ENCODE peak calls at places on chromosomes 5 and 9, in four cellular contexts. I is left ventricle myocardium inferior, Y is neural crest cell, T is WTC11. K is an unnamed sample.

GRCh38 chr5:176776141-176776865 is 34.1 kb upstream of the UNC5A start:
- DNase-seq in I (no peak), Y (no peak), T (no peak), K (no peak)

GRCh38 chr5:31232273-31232888 is 38.9 kb downstream of the CDH6 start:
- DNase-seq in I (no peak), Y (peak; percentile 28), T (peak; percentile 14), K (peak; percentile 2)

GRCh38 chr9:81396528-81396927 is 292.8 kb downstream of the TLE1 start:
- DNase-seq in I (no peak), Y (no peak), T (no peak), K (no peak)

GRCh38 chr5:179089502-179089901 is 29.3 kb downstream of the ZNF354C start:
- DNase-seq in I (no peak), Y (no peak), T (no peak), K (no peak)

GRCh38 chr9:87212563-87213154 is 265.4 kb upstream of the GAS1 start:
- DNase-seq in I (no peak), Y (no peak), T (peak; percentile 27), K (no peak)

GRCh38 chr9:137254624-137255447 is at the start of gene NELFB:
- DNase-seq in I (peak; percentile 95), Y (peak; percentile 99), T (peak; percentile 93), K (peak; percentile 93)

GRCh38 chr5:159061834-159062530 is 37.7 kb downstream of the EBF1 start:
- DNase-seq in I (no peak), Y (peak; percentile 14), T (peak; percentile 23), K (no peak)

GRCh38 chr5:35117960-35118359 is 70.2 kb upstream of the AGXT2 start:
- DNase-seq in I (no peak), Y (no peak), T (no peak), K (no peak)

GRCh38 chr5:167294861-167295685 is 996.4 kb upstream of the WWC1 start:
- DNase-seq in I (no peak), Y (no peak), T (no peak), K (no peak)

GRCh38 chr9:69798737-69799136 is 21.9 kb upstream of the CFAP95 start:
- DNase-seq in I (no peak), Y (no peak), T (no peak), K (no peak)

GRCh38 chr5:175517824-175518450 is 39.6 kb downstream of the SFXN1 start:
- DNase-seq in I (no peak), Y (no peak), T (no peak), K (peak; percentile 93)

GRCh38 chr9:89723696-89724095 is 118.9 kb downstream of the GADD45G start:
- DNase-seq in I (no peak), Y (no peak), T (no peak), K (no peak)

GRCh38 chr5:23893561-23893960 is 386.2 kb downstream of the PRDM9 start:
- DNase-seq in I (no peak), Y (no peak), T (no peak), K (no peak)

GRCh38 chr9:86648828-86649170 is 294.6 kb upstream of the TUT7 start:
- DNase-seq in I (no peak), Y (no peak), T (no peak), K (no peak)

GRCh38 chr5:77272206-77272605 is 61.7 kb downstream of the PDE8B start:
- DNase-seq in I (no peak), Y (no peak), T (no peak), K (no peak)

GRCh38 chr9:131398204-131398603 is 4.3 kb downstream of the PRRC2B start:
- DNase-seq in I (no peak), Y (no peak), T (no peak), K (peak; percentile 71)

GRCh38 chr5:89480406-89481007 is 597.5 kb upstream of the MEF2C start:
- DNase-seq in I (no peak), Y (no peak), T (no peak), K (no peak)

GRCh38 chr5:111242606-111243005 is 18.4 kb downstream of the CAMK4 start:
- DNase-seq in I (no peak), Y (no peak), T (no peak), K (peak; percentile 43)

GRCh38 chr5:36667826-36668225 is 61.4 kb downstream of the SLC1A3 start:
- DNase-seq in I (no peak), Y (no peak), T (no peak), K (no peak)
- TF ChIP-seq CTCF in I (no peak), Y (no peak), T (no peak), K (no peak)

DNA sequence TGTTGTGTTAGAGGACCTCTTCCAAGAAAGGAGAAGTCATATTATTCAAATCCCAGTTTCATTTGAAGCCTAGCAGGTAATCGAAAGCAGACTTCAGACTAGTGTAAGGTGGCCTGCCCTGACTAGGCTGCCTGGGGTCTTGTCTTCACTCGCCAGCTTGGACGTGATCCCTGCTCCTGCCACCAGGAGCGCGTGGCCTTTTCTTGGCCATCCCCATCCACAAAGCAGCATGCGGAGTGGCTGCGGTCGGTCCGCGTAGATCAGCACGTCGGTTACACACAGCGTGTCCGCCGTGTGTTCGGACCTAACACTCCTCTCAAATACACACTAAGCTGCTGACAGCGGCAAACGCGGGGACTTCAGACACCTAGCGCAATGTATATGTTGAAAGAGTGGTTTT is 37.3 kb downstream of the CFAP77 start:
- DNase-seq in I (no peak), Y (peak; percentile 46), T (peak; percentile 73), K (no peak)
- TF ChIP-seq CTCF in I (no peak), Y (peak; percentile 56), T (peak; percentile 42), K (no peak)

DNA sequence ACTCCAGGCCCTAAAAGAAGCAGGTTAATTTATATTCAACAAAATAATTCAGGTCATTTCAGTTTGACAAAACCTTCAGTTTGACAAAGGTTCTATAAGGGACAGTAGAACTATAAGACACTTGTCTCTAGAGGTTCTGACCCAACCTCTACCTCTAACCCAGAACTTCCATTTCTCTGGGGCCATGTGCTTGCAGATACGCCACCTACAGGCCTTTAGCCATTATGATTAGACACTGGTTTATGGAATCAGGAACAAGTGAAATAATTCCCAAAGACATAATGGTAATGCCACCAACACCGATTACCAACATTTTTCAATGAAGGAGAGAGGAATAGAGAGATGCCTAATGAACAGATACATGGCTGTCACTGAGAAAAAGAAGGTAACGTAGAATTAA is 733.9 kb downstream of the PRELID2 start:
- DNase-seq in I (no peak), Y (no peak), T (no peak), K (no peak)
- TF ChIP-seq CTCF in I (no peak), Y (peak; percentile 45), T (peak; percentile 58), K (no peak)

DNA sequence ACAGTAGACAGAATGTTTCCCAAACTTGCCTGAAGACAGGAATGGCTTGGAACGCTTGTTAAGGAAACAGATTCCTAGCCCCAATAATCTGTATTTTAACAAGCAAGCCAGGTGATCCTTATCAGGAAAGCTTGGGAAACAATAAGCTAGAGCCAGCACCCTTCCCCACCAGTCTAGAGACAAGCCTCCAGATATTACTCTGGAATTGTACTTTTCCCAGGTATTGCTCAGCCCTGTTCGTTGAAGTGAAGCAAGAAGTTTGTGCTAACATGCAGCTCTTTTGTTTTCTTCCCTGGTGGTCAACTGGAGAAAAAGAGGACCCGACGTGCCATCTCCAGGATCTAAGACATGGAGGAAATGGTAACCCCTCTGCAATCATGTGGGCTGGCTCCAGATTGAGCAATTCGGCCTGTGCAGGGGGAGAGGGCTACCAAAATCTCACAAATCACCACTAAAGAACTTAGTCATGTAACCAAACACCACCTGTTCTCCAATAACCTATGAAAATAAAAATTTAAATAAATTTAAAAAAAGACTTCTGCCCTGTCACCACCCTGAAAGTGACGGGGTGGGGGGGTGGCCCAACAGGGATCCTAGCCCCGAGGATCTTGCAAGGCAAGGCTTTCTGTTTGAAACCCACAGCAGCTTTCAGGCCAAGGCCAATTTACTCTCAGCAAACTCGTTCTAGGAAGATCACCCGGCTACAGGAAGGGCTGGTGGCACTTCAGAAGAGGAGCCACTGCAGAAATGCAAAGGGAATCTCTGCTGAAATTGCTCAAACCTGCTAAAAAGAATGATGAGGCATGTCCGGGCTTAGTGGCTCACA is 48.6 kb downstream of the SHB start:
- DNase-seq in I (no peak), Y (no peak), T (no peak), K (no peak)
- TF ChIP-seq CTCF in I (no peak), Y (no peak), T (no peak), K (no peak)

GRCh38 chr5:103035701-103036100 is 84.2 kb downstream of the GIN1 start:
- DNase-seq in I (no peak), Y (no peak), T (no peak), K (no peak)

GRCh38 chr5:103027267-103027666 is 92.7 kb downstream of the GIN1 start:
- DNase-seq in I (no peak), Y (no peak), T (no peak), K (no peak)

GRCh38 chr5:103034662-103035392 is 85.1 kb downstream of the GIN1 start:
- DNase-seq in I (no peak), Y (no peak), T (no peak), K (no peak)

GRCh38 chr5:103033696-103034095 is 86.2 kb downstream of the GIN1 start:
- DNase-seq in I (no peak), Y (no peak), T (no peak), K (no peak)

DNA sequence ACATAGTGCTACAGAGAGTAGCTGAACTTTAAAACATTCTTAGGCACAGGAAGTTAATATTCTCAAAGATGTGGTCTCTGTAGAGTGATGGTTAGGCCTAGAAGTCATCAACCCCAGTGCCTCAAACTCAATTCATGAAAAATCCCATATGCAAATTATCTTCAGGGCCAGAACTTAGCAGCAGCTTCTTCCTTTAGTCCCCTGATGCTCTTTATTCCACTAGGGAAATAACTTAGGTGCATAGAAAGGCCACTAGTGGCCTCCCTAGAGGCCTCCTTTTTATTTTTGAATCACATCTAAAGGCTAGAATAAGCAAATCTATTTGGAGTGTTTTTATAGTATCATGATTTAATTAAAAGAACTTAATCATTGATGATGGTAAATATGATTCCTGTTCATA is 88.3 kb downstream of the GIN1 start:
- DNase-seq in I (no peak), Y (no peak), T (no peak), K (no peak)
- TF ChIP-seq CTCF in I (peak; percentile 35), Y (peak; percentile 51), T (no peak), K (peak; percentile 39)

K was measured in activated CD8-positive, alpha-beta T cell treated with anti-CD3 and anti-CD28 coated beads for 36 hours.